ENCODE peak calls at places on chromosomes 2 and 18, in eight cellular contexts. V is body of pancreas, F is A549, W is keratinocyte, T is heart right ventricle, R is transverse colon, J is aorta, A is stomach. U is an unnamed sample.

GRCh38 chr18:49630246-49630699 is 68.4 kb downstream of the LIPG start:
- DNase-seq in V (peak; percentile 51), F (peak; percentile 6), W (no peak), T (no peak), R (peak; percentile 22), J (no peak), A (peak; percentile 11), U (peak; percentile 53)

GRCh38 chr2:27622921-27623384 is 5.9 kb downstream of the CCDC121 start:
- DNase-seq in V (no peak), F (no peak), W (peak; percentile 28), T (no peak), R (no peak), J (no peak), A (no peak), U (no peak)

GRCh38 chr2:60356346-60356745 is 197.1 kb downstream of the BCL11A start:
- DNase-seq in V (no peak), F (no peak), W (no peak), T (no peak), R (no peak), J (no peak), A (no peak), U (no peak)

GRCh38 chr2:190550137-190550536 is 15.6 kb upstream of the NEMP2 start:
- DNase-seq in V (no peak), F (no peak), W (no peak), T (no peak), R (no peak), J (no peak), A (no peak), U (no peak)

GRCh38 chr2:16250056-16250425 is 309.7 kb downstream of the MYCN start:
- DNase-seq in V (no peak), F (no peak), W (no peak), T (no peak), R (no peak), J (no peak), A (no peak), U (no peak)

GRCh38 chr2:145040433-145040832 is 520.5 kb upstream of the ZEB2 start:
- DNase-seq in V (no peak), F (no peak), W (no peak), T (no peak), R (no peak), J (no peak), A (no peak), U (no peak)

GRCh38 chr18:13940326-13940725 is 25.0 kb upstream of the MC2R start:
- DNase-seq in V (no peak), F (no peak), W (no peak), T (no peak), R (no peak), J (no peak), A (no peak), U (no peak)

GRCh38 chr18:23077493-23078256 is 57.6 kb upstream of the CABLES1 start:
- DNase-seq in V (peak; percentile 17), F (peak; percentile 73), W (no peak), T (no peak), R (no peak), J (no peak), A (peak; percentile 50), U (no peak)

GRCh38 chr2:74925361-74925786 is 33.1 kb upstream of the POLE4 start:
- DNase-seq in V (no peak), F (no peak), W (no peak), T (no peak), R (no peak), J (no peak), A (no peak), U (no peak)

GRCh38 chr2:109248590-109248989 is 119.6 kb downstream of the SH3RF3 start:
- DNase-seq in V (no peak), F (no peak), W (no peak), T (no peak), R (no peak), J (no peak), A (no peak), U (no peak)
- H3K27ac ChIP-seq in V (no peak overlapping the region), F (no peak overlapping the region), W (no peak overlapping the region), T (no peak overlapping the region), R (peak overlapping the region; percentile 58), J (no peak overlapping the region), A (no peak overlapping the region), U (peak overlapping the region; percentile 69)

GRCh38 chr2:23585218-23585945 is 200.4 kb downstream of the KLHL29 start:
- DNase-seq in V (no peak), F (no peak), W (no peak), T (no peak), R (no peak), J (peak; percentile 52), A (no peak), U (no peak)
- H3K4me1 ChIP-seq in V (peaks cover 5% of the 10 kb centered on the region), F (no peaks in the 10 kb centered on the region), W (peaks cover 4% of the 10 kb centered on the region), T (peaks cover 15% of the 10 kb centered on the region), R (peaks cover 4% of the 10 kb centered on the region), J (no peaks in the 10 kb centered on the region), A (peaks cover 12% of the 10 kb centered on the region), U (peaks cover 21% of the 10 kb centered on the region)

GRCh38 chr18:73545497-73545896 is 602.1 kb downstream of the FBXO15 start:
- DNase-seq in V (no peak), F (no peak), W (no peak), T (no peak), R (no peak), J (no peak), A (no peak), U (no peak)

GRCh38 chr18:73544618-73545017 is 603.0 kb downstream of the FBXO15 start:
- DNase-seq in V (no peak), F (no peak), W (no peak), T (no peak), R (no peak), J (no peak), A (no peak), U (no peak)

GRCh38 chr18:73549236-73549635 is 598.4 kb downstream of the FBXO15 start:
- DNase-seq in V (no peak), F (no peak), W (no peak), T (no peak), R (no peak), J (no peak), A (no peak), U (no peak)

DNA sequence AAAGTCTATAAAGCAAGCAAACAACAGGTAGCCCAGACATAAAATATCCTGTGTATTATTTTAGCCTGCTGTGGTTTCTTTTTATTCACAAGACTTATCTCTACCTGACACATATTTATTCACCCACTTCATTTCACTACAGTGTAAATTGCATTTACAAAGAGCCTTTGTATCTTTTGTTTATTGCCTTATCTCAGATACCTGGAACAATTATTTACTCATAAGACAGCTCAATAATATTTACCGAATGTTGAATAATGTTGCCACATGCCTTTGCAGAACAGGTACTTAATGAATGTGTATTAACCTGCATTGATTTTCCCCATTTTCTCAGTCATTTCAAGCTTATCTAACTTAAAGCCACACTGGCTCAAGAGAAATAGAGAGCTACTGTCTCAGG is 603.6 kb downstream of the FBXO15 start:
- DNase-seq in V (no peak), F (no peak), W (no peak), T (no peak), R (no peak), J (no peak), A (no peak), U (no peak)
- H3K27ac ChIP-seq in V (no peak overlapping the region), F (no peak overlapping the region), W (no peak overlapping the region), T (no peak overlapping the region), R (no peak overlapping the region), J (no peak overlapping the region), A (no peak overlapping the region), U (no peak overlapping the region)

DNA sequence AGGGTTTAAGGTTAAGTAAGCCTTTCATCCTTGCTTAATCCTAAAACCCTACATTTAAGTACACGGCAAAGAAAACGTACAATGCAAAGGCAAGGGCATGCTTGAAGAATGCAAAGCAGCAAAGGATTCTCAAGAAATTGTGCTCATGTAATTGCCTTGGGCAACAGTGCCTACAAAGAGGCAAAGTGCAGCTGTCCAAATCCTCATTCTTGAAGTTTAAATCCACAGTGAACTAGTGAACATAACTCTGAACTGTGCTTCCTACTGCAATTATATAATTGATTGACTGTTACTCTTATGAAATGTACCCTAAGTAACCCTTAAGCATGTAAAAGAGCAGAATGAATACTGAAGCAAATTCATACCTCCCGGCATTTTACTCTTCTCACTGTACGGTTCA is 85.4 kb downstream of the MAP3K20 start:
- DNase-seq in V (no peak), F (no peak), W (no peak), T (no peak), R (no peak), J (no peak), A (no peak), U (no peak)
- H3K4me1 ChIP-seq in V (peaks cover 20% of the 10 kb centered on the region), F (peaks cover 69% of the 10 kb centered on the region), W (peaks cover 32% of the 10 kb centered on the region), T (peaks cover 32% of the 10 kb centered on the region), R (peaks cover 33% of the 10 kb centered on the region), J (peaks cover 3% of the 10 kb centered on the region), A (peaks cover 8% of the 10 kb centered on the region), U (no peaks in the 10 kb centered on the region)

GRCh38 chr2:46989491-46990230 is 74.1 kb upstream of the MCFD2 start:
- DNase-seq in V (no peak), F (no peak), W (no peak), T (no peak), R (no peak), J (peak; percentile 63), A (no peak), U (no peak)

GRCh38 chr2:46990231-46990588 is 74.6 kb upstream of the MCFD2 start:
- DNase-seq in V (no peak), F (no peak), W (no peak), T (no peak), R (no peak), J (peak; percentile 60), A (no peak), U (no peak)

GRCh38 chr2:46991985-46992384 is 76.4 kb upstream of the MCFD2 start:
- DNase-seq in V (no peak), F (no peak), W (no peak), T (no peak), R (no peak), J (no peak), A (no peak), U (no peak)

GRCh38 chr2:46988230-46988629 is 72.6 kb upstream of the MCFD2 start:
- DNase-seq in V (no peak), F (no peak), W (no peak), T (no peak), R (no peak), J (no peak), A (no peak), U (no peak)

GRCh38 chr2:46988733-46989481 is 73.3 kb upstream of the MCFD2 start:
- DNase-seq in V (peak; percentile 61), F (no peak), W (no peak), T (peak; percentile 51), R (no peak), J (peak; percentile 70), A (peak; percentile 35), U (peak; percentile 65)
- H3K27ac ChIP-seq in V (peak overlapping the region; percentile 76), F (peak overlapping the region; percentile 94), W (no peak overlapping the region), T (no peak overlapping the region), R (peak overlapping the region; percentile 88), J (peak overlapping the region; percentile 63), A (peak overlapping the region; percentile 64), U (peak overlapping the region; percentile 76)

U was measured in adrenal gland.